ENCODE peak calls at places on chromosomes 16 and 17, in eight cellular contexts. G, J, F, C, R, V, U and Q are unnamed samples.

GRCh38 chr17:50027639-50028206 is 28.2 kb upstream of the ITGA3 start:
- DNase-seq in U (no peak), C (no peak), R (no peak), G (no peak), V (no peak), J (no peak), F (no peak), Q (no peak)

GRCh38 chr17:79562806-79563141 is 48.1 kb downstream of the RBFOX3 start:
- DNase-seq in U (no peak), G (no peak), V (no peak), F (no peak), J (no peak), R (no peak), C (no peak), Q (no peak)

GRCh38 chr17:41301916-41302901 is at the start of gene KRTAP29-1:
- DNase-seq in U (no peak), R (no peak), V (no peak), J (no peak), G (no peak), C (no peak), F (no peak), Q (no peak)

GRCh38 chr16:25041437-25041836 is 26.3 kb upstream of the ARHGAP17 start:
- DNase-seq in G (no peak), J (no peak), V (no peak), C (no peak), U (no peak), R (no peak), F (peak), Q (no peak)

GRCh38 chr16:10178079-10178478 is 4.1 kb downstream of the GRIN2A start:
- DNase-seq in G (no peak), R (no peak), F (no peak), J (no peak), C (no peak), U (no peak), V (no peak), Q (no peak)

GRCh38 chr17:9907131-9907530 is 2.1 kb upstream of the RCVRN start:
- DNase-seq in F (no peak), G (no peak), V (no peak), U (no peak), J (no peak), C (no peak), R (no peak), Q (no peak)

GRCh38 chr17:48100591-48101011 is 677 bp downstream of the CBX1 start:
- DNase-seq in U (no peak), F (peak), C (no peak), G (peak), R (peak), J (no peak), V (peak), Q (no peak)

GRCh38 chr17:145671-146541 is 8.5 kb downstream of the SCGB1C2 start:
- DNase-seq in F (peak), C (peak), G (no peak), U (no peak), V (peak), R (no peak), J (no peak), Q (peak)

GRCh38 chr17:2111691-2112090 is 56.8 kb downstream of the HIC1 start:
- DNase-seq in J (no peak), R (no peak), C (no peak), G (no peak), U (no peak), V (peak), F (no peak), Q (no peak)

GRCh38 chr16:81544691-81545365 is 100.2 kb downstream of the CMIP start:
- DNase-seq in G (no peak), C (no peak), V (no peak), J (no peak), U (no peak), R (no peak), F (no peak), Q (no peak)

GRCh38 chr17:73268582-73269328 is 7.1 kb upstream of the CPSF4L start:
- DNase-seq in G (no peak), U (no peak), V (no peak), F (no peak), J (no peak), C (no peak), R (no peak), Q (no peak)

GRCh38 chr16:85444879-85445778 is 168.0 kb upstream of the GSE1 start:
- DNase-seq in R (peak), F (peak), V (peak), C (no peak), G (peak), U (no peak), J (no peak), Q (no peak)

GRCh38 chr16:4944333-4945281 is 7.7 kb upstream of the PPL start:
- DNase-seq in U (peak), V (peak), R (peak), C (no peak), F (peak), J (no peak), G (peak), Q (no peak)

GRCh38 chr16:73996624-73997339 is 299.8 kb upstream of the PSMD7 start:
- DNase-seq in V (no peak), R (no peak), C (no peak), J (no peak), G (no peak), F (no peak), U (no peak), Q (no peak)

GRCh38 chr17:78658281-78658785 is 81.1 kb upstream of the DNAH17 start:
- DNase-seq in R (no peak), G (no peak), F (no peak), V (no peak), J (no peak), U (no peak), C (no peak), Q (no peak)

GRCh38 chr16:88570691-88571092 is 489 bp downstream of the ZC3H18 start:
- DNase-seq in C (no peak), U (no peak), F (peak), R (no peak), J (no peak), G (no peak), V (peak), Q (no peak)

GRCh38 chr16:84047626-84048025 is 5.0 kb upstream of the SLC38A8 start:
- DNase-seq in J (no peak), C (no peak), V (no peak), U (no peak), R (no peak), G (no peak), F (no peak), Q (no peak)

GRCh38 chr17:6162216-6162615 is 92.0 kb downstream of the WSCD1 start:
- DNase-seq in C (no peak), J (no peak), G (no peak), F (no peak), V (no peak), R (no peak), U (no peak), Q (no peak)

GRCh38 chr17:5080591-5080990 is 2.3 kb downstream of the ZFP3 start:
- DNase-seq in U (no peak), R (no peak), F (no peak), V (no peak), C (no peak), J (no peak), G (no peak), Q (no peak)

GRCh38 chr16:73290258-73290657 is 242.3 kb upstream of the ZFHX3 start:
- DNase-seq in V (no peak), F (no peak), C (no peak), G (no peak), R (no peak), U (no peak), J (no peak), Q (no peak)

GRCh38 chr17:4368341-4368740 is 1.9 kb upstream of the UBE2G1 start:
- DNase-seq in G (no peak), V (no peak), F (no peak), U (no peak), C (no peak), J (no peak), R (no peak), Q (no peak)

GRCh38 chr17:77320501-77321256 is 179.9 kb downstream of the SEC14L1 start:
- DNase-seq in C (peak), G (no peak), V (no peak), U (peak), R (no peak), F (no peak), J (no peak), Q (peak)

GRCh38 chr17:76476736-76477135 is 9.3 kb downstream of the AANAT start:
- DNase-seq in R (no peak), J (no peak), V (no peak), F (no peak), G (no peak), U (no peak), C (no peak), Q (no peak)

GRCh38 chr17:50668025-50668837 is 33.5 kb downstream of the ABCC3 start:
- DNase-seq in U (no peak), R (no peak), G (no peak), C (no peak), F (no peak), V (no peak), J (no peak), Q (no peak)

GRCh38 chr17:72843591-72843990 is 248.9 kb downstream of the SLC39A11 start:
- DNase-seq in F (no peak), U (no peak), G (no peak), V (peak), R (no peak), J (no peak), C (no peak), Q (no peak)

GRCh38 chr17:58184308-58184985 is 8.1 kb upstream of the EPX start:
- DNase-seq in C (no peak), V (no peak), F (no peak), U (no peak), J (no peak), R (no peak), G (no peak), Q (no peak)

GRCh38 chr17:70080541-70081347 is 5.7 kb downstream of the KCNJ16 start:
- DNase-seq in G (no peak), J (no peak), R (no peak), C (no peak), U (no peak), V (no peak), F (no peak), Q (no peak)

GRCh38 chr16:19130852-19131808 is 17.4 kb downstream of the ITPRIPL2 start:
- DNase-seq in R (no peak), G (no peak), J (no peak), C (no peak), V (no peak), U (no peak), F (peak), Q (no peak)

GRCh38 chr16:65769776-65770438 is 596.6 kb upstream of the CDH5 start:
- DNase-seq in R (no peak), C (no peak), J (no peak), V (no peak), F (no peak), U (no peak), G (no peak), Q (no peak)

GRCh38 chr17:37519241-37519985 is 29.7 kb downstream of the DUSP14 start:
- DNase-seq in R (no peak), J (no peak), C (no peak), V (no peak), F (no peak), G (no peak), U (no peak), Q (no peak)

GRCh38 chr16:69861276-69862030 is 89.7 kb upstream of the CLEC18A start:
- DNase-seq in V (no peak), G (peak), J (no peak), C (no peak), F (no peak), R (peak), U (peak), Q (no peak)